ENCODE peak calls at places on chromosomes 5 and 9, in six cellular contexts. One of them, this sample, is unnamed.

GRCh38 chr5:135053278-135053677 is 19.2 kb upstream of the PITX1 start:
- DNase-seq in brain microvascular endothelial cell: no peak
- DNase-seq in CD4-positive, alpha-beta T cell: no peak
- DNase-seq in A549: no peak
- DNase-seq in ovary: no peak
- DNase-seq in colonic mucosa: no peak
- DNase-seq in this sample: no peak

GRCh38 chr5:76345582-76345981 is 57.5 kb upstream of the IQGAP2 start:
- DNase-seq in colonic mucosa: no peak
- DNase-seq in A549: peak
- DNase-seq in brain microvascular endothelial cell: no peak
- DNase-seq in CD4-positive, alpha-beta T cell: no peak
- DNase-seq in ovary: no peak
- DNase-seq in this sample: no peak

GRCh38 chr9:38067892-38068615 is 973 bp downstream of the SHB start:
- DNase-seq in A549: no peak
- DNase-seq in brain microvascular endothelial cell: no peak
- DNase-seq in ovary: no peak
- DNase-seq in CD4-positive, alpha-beta T cell: no peak
- DNase-seq in colonic mucosa: no peak
- DNase-seq in this sample: no peak

GRCh38 chr5:16456103-16456832 is 9.3 kb downstream of the ZNF622 start:
- DNase-seq in brain microvascular endothelial cell: peak
- DNase-seq in CD4-positive, alpha-beta T cell: peak
- DNase-seq in colonic mucosa: no peak
- DNase-seq in A549: peak
- DNase-seq in ovary: peak
- DNase-seq in this sample: no peak

GRCh38 chr5:43161244-43161643 is 30.8 kb upstream of the NIM1K start:
- DNase-seq in A549: no peak
- DNase-seq in CD4-positive, alpha-beta T cell: no peak
- DNase-seq in brain microvascular endothelial cell: no peak
- DNase-seq in colonic mucosa: no peak
- DNase-seq in ovary: no peak
- DNase-seq in this sample: no peak

GRCh38 chr5:111198281-111198948 is 25.8 kb upstream of the CAMK4 start:
- DNase-seq in brain microvascular endothelial cell: no peak
- DNase-seq in ovary: no peak
- DNase-seq in colonic mucosa: no peak
- DNase-seq in CD4-positive, alpha-beta T cell: no peak
- DNase-seq in A549: no peak
- DNase-seq in this sample: no peak

GRCh38 chr5:72465601-72466563 is 41.3 kb downstream of the ZNF366 start:
- DNase-seq in A549: no peak
- DNase-seq in colonic mucosa: no peak
- DNase-seq in ovary: no peak
- DNase-seq in CD4-positive, alpha-beta T cell: no peak
- DNase-seq in brain microvascular endothelial cell: peak
- DNase-seq in this sample: no peak

GRCh38 chr5:159135896-159136531 is 36.3 kb upstream of the EBF1 start:
- DNase-seq in brain microvascular endothelial cell: peak
- DNase-seq in A549: peak
- DNase-seq in ovary: no peak
- DNase-seq in CD4-positive, alpha-beta T cell: no peak
- DNase-seq in colonic mucosa: no peak
- DNase-seq in this sample: no peak

GRCh38 chr9:6931913-6932312 is 174.1 kb downstream of the KDM4C start:
- DNase-seq in ovary: peak
- DNase-seq in colonic mucosa: no peak
- DNase-seq in brain microvascular endothelial cell: peak
- DNase-seq in CD4-positive, alpha-beta T cell: peak
- DNase-seq in A549: peak
- DNase-seq in this sample: no peak

GRCh38 chr9:93111001-93111370 is 15.0 kb downstream of the CARD19 start:
- DNase-seq in colonic mucosa: no peak
- DNase-seq in CD4-positive, alpha-beta T cell: no peak
- DNase-seq in A549: no peak
- DNase-seq in brain microvascular endothelial cell: no peak
- DNase-seq in ovary: peak
- DNase-seq in this sample: no peak

GRCh38 chr5:170449232-170449631 is 54.6 kb upstream of the KCNIP1 start:
- DNase-seq in brain microvascular endothelial cell: no peak
- DNase-seq in ovary: no peak
- DNase-seq in CD4-positive, alpha-beta T cell: no peak
- DNase-seq in A549: no peak
- DNase-seq in colonic mucosa: no peak
- DNase-seq in this sample: no peak

GRCh38 chr5:122192883-122193496 is 63.6 kb downstream of the ZNF474 start:
- DNase-seq in colonic mucosa: peak
- DNase-seq in A549: peak
- DNase-seq in brain microvascular endothelial cell: peak
- DNase-seq in CD4-positive, alpha-beta T cell: no peak
- DNase-seq in ovary: peak
- DNase-seq in this sample: no peak

GRCh38 chr9:78035369-78035993 is 3.9 kb upstream of the GNAQ start:
- DNase-seq in colonic mucosa: peak
- DNase-seq in ovary: peak
- DNase-seq in brain microvascular endothelial cell: peak
- DNase-seq in A549: peak
- DNase-seq in CD4-positive, alpha-beta T cell: peak
- DNase-seq in this sample: no peak

GRCh38 chr5:149186506-149186905 is 45.2 kb downstream of the ABLIM3 start:
- DNase-seq in ovary: no peak
- DNase-seq in brain microvascular endothelial cell: no peak
- DNase-seq in A549: no peak
- DNase-seq in colonic mucosa: no peak
- DNase-seq in CD4-positive, alpha-beta T cell: no peak
- DNase-seq in this sample: no peak

GRCh38 chr9:15104826-15105420 is 194.7 kb upstream of the FREM1 start:
- DNase-seq in colonic mucosa: peak
- DNase-seq in brain microvascular endothelial cell: peak
- DNase-seq in A549: peak
- DNase-seq in CD4-positive, alpha-beta T cell: peak
- DNase-seq in ovary: peak
- DNase-seq in this sample: no peak

GRCh38 chr5:181087309-181087708 is 43.7 kb downstream of the OR2V1 start:
- DNase-seq in CD4-positive, alpha-beta T cell: no peak
- DNase-seq in A549: no peak
- DNase-seq in colonic mucosa: no peak
- DNase-seq in brain microvascular endothelial cell: no peak
- DNase-seq in ovary: no peak
- DNase-seq in this sample: no peak

GRCh38 chr9:135770203-135770535 is 68.2 kb downstream of the KCNT1 start:
- DNase-seq in CD4-positive, alpha-beta T cell: no peak
- DNase-seq in brain microvascular endothelial cell: no peak
- DNase-seq in A549: no peak
- DNase-seq in ovary: no peak
- DNase-seq in colonic mucosa: no peak
- DNase-seq in this sample: no peak

GRCh38 chr5:142422426-142422825 is 97.6 kb upstream of the SPRY4 start:
- DNase-seq in brain microvascular endothelial cell: peak
- DNase-seq in CD4-positive, alpha-beta T cell: no peak
- DNase-seq in A549: no peak
- DNase-seq in colonic mucosa: no peak
- DNase-seq in ovary: no peak
- DNase-seq in this sample: no peak

GRCh38 chr5:164998142-164998541 is 1492.7 kb downstream of the MAT2B start:
- DNase-seq in CD4-positive, alpha-beta T cell: no peak
- DNase-seq in colonic mucosa: no peak
- DNase-seq in brain microvascular endothelial cell: no peak
- DNase-seq in ovary: no peak
- DNase-seq in A549: no peak
- DNase-seq in this sample: no peak

GRCh38 chr5:172350212-172351181 is 66.9 kb upstream of the UBTD2 start:
- DNase-seq in colonic mucosa: no peak
- DNase-seq in brain microvascular endothelial cell: no peak
- DNase-seq in CD4-positive, alpha-beta T cell: no peak
- DNase-seq in ovary: no peak
- DNase-seq in A549: no peak
- DNase-seq in this sample: no peak

GRCh38 chr5:142323480-142324376 is 1.1 kb downstream of the SPRY4 start:
- DNase-seq in A549: peak
- DNase-seq in brain microvascular endothelial cell: no peak
- DNase-seq in colonic mucosa: peak
- DNase-seq in ovary: no peak
- DNase-seq in CD4-positive, alpha-beta T cell: no peak
- DNase-seq in this sample: peak

GRCh38 chr9:34957492-34958410 is at the start of gene PHF24:
- DNase-seq in ovary: no peak
- DNase-seq in brain microvascular endothelial cell: no peak
- DNase-seq in CD4-positive, alpha-beta T cell: no peak
- DNase-seq in colonic mucosa: no peak
- DNase-seq in A549: no peak
- DNase-seq in this sample: no peak

GRCh38 chr9:78001946-78002731 is 29.5 kb downstream of the GNAQ start:
- DNase-seq in ovary: no peak
- DNase-seq in colonic mucosa: no peak
- DNase-seq in brain microvascular endothelial cell: no peak
- DNase-seq in CD4-positive, alpha-beta T cell: no peak
- DNase-seq in A549: no peak
- DNase-seq in this sample: no peak

GRCh38 chr9:98231770-98232478 is 23.5 kb downstream of the TBC1D2 start:
- DNase-seq in A549: peak
- DNase-seq in colonic mucosa: no peak
- DNase-seq in ovary: no peak
- DNase-seq in CD4-positive, alpha-beta T cell: no peak
- DNase-seq in brain microvascular endothelial cell: peak
- DNase-seq in this sample: no peak

GRCh38 chr5:14153932-14154646 is 10.9 kb downstream of the TRIO start:
- DNase-seq in ovary: peak
- DNase-seq in brain microvascular endothelial cell: peak
- DNase-seq in A549: peak
- DNase-seq in colonic mucosa: peak
- DNase-seq in CD4-positive, alpha-beta T cell: no peak
- DNase-seq in this sample: peak

GRCh38 chr5:134758176-134758503 is 439 bp upstream of the DDX46 start:
- DNase-seq in A549: no peak
- DNase-seq in brain microvascular endothelial cell: no peak
- DNase-seq in CD4-positive, alpha-beta T cell: no peak
- DNase-seq in colonic mucosa: no peak
- DNase-seq in ovary: no peak
- DNase-seq in this sample: no peak

GRCh38 chr5:106386287-106386686 is 1284.5 kb downstream of the EFNA5 start:
- DNase-seq in CD4-positive, alpha-beta T cell: no peak
- DNase-seq in ovary: no peak
- DNase-seq in A549: no peak
- DNase-seq in colonic mucosa: no peak
- DNase-seq in brain microvascular endothelial cell: no peak
- DNase-seq in this sample: no peak

DNA sequence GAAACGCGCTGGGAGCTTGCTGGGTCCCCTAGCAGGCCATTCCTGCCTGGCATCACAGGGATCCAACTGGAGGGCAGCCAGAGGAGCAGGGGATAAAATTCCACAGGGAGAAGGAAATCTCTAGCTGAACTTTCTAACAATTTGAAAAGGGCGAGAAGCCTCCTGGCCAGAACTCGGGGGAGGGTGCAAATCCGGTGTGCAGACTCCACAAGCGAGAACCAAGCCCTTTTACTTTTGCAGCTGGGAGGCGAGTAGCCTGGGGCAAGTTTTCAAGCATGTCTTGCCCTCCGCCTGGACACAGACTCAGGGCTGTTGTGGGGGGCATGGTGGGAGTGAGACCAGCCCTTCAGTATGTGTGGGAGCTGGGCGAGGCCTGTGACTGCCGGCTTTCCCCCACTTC is 14.3 kb upstream of the POU5F2 start:
- DNase-seq in colonic mucosa: no peak
- DNase-seq in A549: no peak
- DNase-seq in ovary: no peak
- DNase-seq in CD4-positive, alpha-beta T cell: no peak
- DNase-seq in brain microvascular endothelial cell: no peak
- DNase-seq in this sample: no peak
- TF ChIP-seq CTCF in colonic mucosa: no peak
- TF ChIP-seq CTCF in A549: no peak
- TF ChIP-seq CTCF in ovary: no peak
- TF ChIP-seq CTCF in CD4-positive, alpha-beta T cell: no peak
- TF ChIP-seq CTCF in brain microvascular endothelial cell: no peak
- TF ChIP-seq CTCF in this sample: no peak

DNA sequence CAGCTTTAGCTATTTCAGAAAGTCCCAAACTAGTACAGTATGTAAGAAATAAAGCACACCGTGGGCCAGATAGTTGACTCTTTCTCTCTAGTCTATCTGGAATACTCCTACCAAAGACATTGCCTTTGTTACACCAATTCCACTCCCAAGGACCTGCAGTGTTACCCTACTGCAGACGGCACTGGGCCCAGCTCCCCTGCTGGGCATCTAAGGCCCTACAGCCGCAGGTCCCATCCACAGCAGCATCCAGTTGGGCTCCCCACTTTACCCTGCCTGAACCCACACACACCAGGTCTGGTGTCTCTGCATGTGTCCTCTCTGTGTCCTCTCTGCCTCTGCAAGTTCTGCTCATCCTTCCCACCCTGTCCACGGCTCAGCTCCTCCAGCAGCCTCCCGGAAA is 22.5 kb downstream of the TNIP1 start:
- DNase-seq in ovary: no peak
- DNase-seq in CD4-positive, alpha-beta T cell: no peak
- DNase-seq in colonic mucosa: no peak
- DNase-seq in A549: no peak
- DNase-seq in brain microvascular endothelial cell: no peak
- DNase-seq in this sample: no peak
- TF ChIP-seq CTCF in ovary: no peak
- TF ChIP-seq CTCF in CD4-positive, alpha-beta T cell: no peak
- TF ChIP-seq CTCF in colonic mucosa: no peak
- TF ChIP-seq CTCF in A549: no peak
- TF ChIP-seq CTCF in brain microvascular endothelial cell: peak
- TF ChIP-seq CTCF in this sample: no peak

DNA sequence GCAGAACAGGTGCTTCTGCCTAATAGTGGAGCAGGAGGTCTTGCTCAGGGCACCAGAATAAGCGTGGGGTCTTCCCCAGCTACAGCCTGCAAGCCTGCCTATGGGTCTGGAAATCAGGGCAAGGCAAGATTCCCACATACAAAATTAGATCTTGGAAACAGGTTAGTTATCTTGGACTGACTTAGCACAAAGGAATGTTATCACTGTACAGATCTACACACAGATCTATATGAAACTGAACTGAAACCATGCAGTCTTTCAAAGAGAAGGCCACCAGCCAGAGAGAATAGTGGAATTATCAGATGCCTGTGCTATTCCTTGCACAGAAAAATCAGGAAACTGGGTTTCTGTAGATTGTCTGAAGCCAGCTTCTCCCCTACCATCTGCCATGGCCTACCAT is 585.7 kb downstream of the ACTL7B start:
- DNase-seq in CD4-positive, alpha-beta T cell: no peak
- DNase-seq in A549: no peak
- DNase-seq in ovary: no peak
- DNase-seq in brain microvascular endothelial cell: no peak
- DNase-seq in colonic mucosa: no peak
- DNase-seq in this sample: no peak
- TF ChIP-seq CTCF in CD4-positive, alpha-beta T cell: no peak
- TF ChIP-seq CTCF in A549: no peak
- TF ChIP-seq CTCF in ovary: no peak
- TF ChIP-seq CTCF in brain microvascular endothelial cell: peak
- TF ChIP-seq CTCF in colonic mucosa: no peak
- TF ChIP-seq CTCF in this sample: no peak

GRCh38 chr5:92665506-92665905 is 915.5 kb downstream of the NR2F1-AS1 start:
- DNase-seq in brain microvascular endothelial cell: no peak
- DNase-seq in colonic mucosa: no peak
- DNase-seq in ovary: no peak
- DNase-seq in CD4-positive, alpha-beta T cell: no peak
- DNase-seq in A549: no peak
- DNase-seq in this sample: no peak

GRCh38 chr5:92659246-92659645 is 921.8 kb downstream of the NR2F1-AS1 start:
- DNase-seq in brain microvascular endothelial cell: no peak
- DNase-seq in colonic mucosa: no peak
- DNase-seq in A549: no peak
- DNase-seq in ovary: no peak
- DNase-seq in CD4-positive, alpha-beta T cell: no peak
- DNase-seq in this sample: no peak

GRCh38 chr5:92662741-92663140 is 918.3 kb downstream of the NR2F1-AS1 start:
- DNase-seq in colonic mucosa: no peak
- DNase-seq in ovary: no peak
- DNase-seq in brain microvascular endothelial cell: no peak
- DNase-seq in CD4-positive, alpha-beta T cell: no peak
- DNase-seq in A549: no peak
- DNase-seq in this sample: no peak
- TF ChIP-seq CTCF in colonic mucosa: no peak
- TF ChIP-seq CTCF in ovary: no peak
- TF ChIP-seq CTCF in brain microvascular endothelial cell: no peak
- TF ChIP-seq CTCF in CD4-positive, alpha-beta T cell: no peak
- TF ChIP-seq CTCF in A549: no peak
- TF ChIP-seq CTCF in this sample: no peak

This sample was measured in coronary artery.